ENCODE peak calls at places on chromosomes 1 and 21, in six cellular contexts. R, Y, D, O, M and X are unnamed samples.
A peak's percentile ranks its signal among the peaks of the same experiment; 100 is the strongest.

GRCh38 chr1:9321480-9321849 is 28.8 kb downstream of the SPSB1 start:
- DNase-seq in R (no peak), Y (no peak), D (no peak), O (peak; percentile 86), M (peak; percentile 89), X (no peak)

GRCh38 chr1:25232027-25232865 is at the start of gene SYF2:
- DNase-seq in R (peak; percentile 96), Y (peak; percentile 96), D (peak; percentile 94), O (peak; percentile 74), M (peak; percentile 92), X (peak; percentile 86)

GRCh38 chr21:41673596-41674335 is 93.1 kb downstream of the RIPK4 start:
- DNase-seq in R (peak; percentile 75), Y (no peak), D (no peak), O (no peak), M (no peak), X (no peak)

GRCh38 chr1:39919545-39919944 is 17.8 kb upstream of the MYCL start:
- DNase-seq in R (no peak), Y (no peak), D (peak; percentile 48), O (peak; percentile 83), M (peak; percentile 37), X (no peak)

GRCh38 chr21:41992576-41992975 is 17.6 kb downstream of the ZBTB21 start:
- DNase-seq in R (no peak), Y (no peak), D (no peak), O (no peak), M (no peak), X (no peak)

GRCh38 chr1:119279441-119280415 is 88.9 kb upstream of the HAO2 start:
- DNase-seq in R (no peak), Y (no peak), D (no peak), O (peak; percentile 98), M (peak; percentile 52), X (no peak)

GRCh38 chr21:18954415-18954972 is 550.9 kb upstream of the TMPRSS15 start:
- DNase-seq in R (no peak), Y (no peak), D (no peak), O (no peak), M (no peak), X (no peak)

GRCh38 chr1:9753121-9753531 is 70.6 kb downstream of the CLSTN1 start:
- DNase-seq in R (no peak), Y (peak; percentile 85), D (no peak), O (peak; percentile 70), M (no peak), X (peak; percentile 78)

GRCh38 chr1:239735081-239735480 is 348.7 kb downstream of the CHRM3 start:
- DNase-seq in R (no peak), Y (no peak), D (no peak), O (no peak), M (no peak), X (no peak)

GRCh38 chr1:68255301-68255700 is 23.0 kb upstream of the WLS start:
- DNase-seq in R (no peak), Y (no peak), D (no peak), O (no peak), M (no peak), X (no peak)

GRCh38 chr1:236608930-236609726 is 4.8 kb upstream of the HEATR1 start:
- DNase-seq in R (peak; percentile 70), Y (peak; percentile 74), D (peak; percentile 48), O (peak; percentile 67), M (peak; percentile 10), X (no peak)

GRCh38 chr1:223203011-223203410 is 60.0 kb upstream of the TLR5 start:
- DNase-seq in R (no peak), Y (no peak), D (no peak), O (no peak), M (no peak), X (no peak)

GRCh38 chr1:31872658-31873636 is 57.1 kb upstream of the SPOCD1 start:
- DNase-seq in R (no peak), Y (no peak), D (no peak), O (no peak), M (no peak), X (no peak)

GRCh38 chr1:52658795-52659194 is 25.8 kb downstream of the SHISAL2A start:
- DNase-seq in R (no peak), Y (no peak), D (no peak), O (peak; percentile 76), M (no peak), X (no peak)

GRCh38 chr21:44708213-44708865 is 3.0 kb downstream of the TSPEAR start:
- DNase-seq in R (peak; percentile 28), Y (no peak), D (peak; percentile 13), O (no peak), M (no peak), X (peak; percentile 40)

GRCh38 chr1:235586413-235586812 is 63.2 kb downstream of the GNG4 start:
- DNase-seq in R (no peak), Y (no peak), D (no peak), O (no peak), M (no peak), X (no peak)

GRCh38 chr1:7650801-7651200 is 120.3 kb upstream of the VAMP3 start:
- DNase-seq in R (no peak), Y (no peak), D (no peak), O (no peak), M (no peak), X (no peak)

GRCh38 chr1:100229681-100230443 is 19.8 kb downstream of the DBT start:
- DNase-seq in R (no peak), Y (no peak), D (no peak), O (peak; percentile 58), M (no peak), X (no peak)

GRCh38 chr1:46581685-46582455 is 22.2 kb downstream of the MKNK1 start:
- DNase-seq in R (no peak), Y (no peak), D (no peak), O (no peak), M (no peak), X (no peak)

GRCh38 chr1:161954050-161954449 is 69.6 kb downstream of the OLFML2B start:
- DNase-seq in R (no peak), Y (no peak), D (no peak), O (no peak), M (peak; percentile 53), X (no peak)

GRCh38 chr21:27206368-27206982 is 239.6 kb upstream of the ADAMTS5 start:
- DNase-seq in R (no peak), Y (no peak), D (no peak), O (no peak), M (no peak), X (no peak)

GRCh38 chr1:55959136-55959548 is 620.2 kb downstream of the PLPP3 start:
- DNase-seq in R (no peak), Y (no peak), D (no peak), O (no peak), M (no peak), X (no peak)

GRCh38 chr1:226609836-226610455 is 61.4 kb downstream of the STUM start:
- DNase-seq in R (no peak), Y (no peak), D (no peak), O (no peak), M (no peak), X (no peak)

GRCh38 chr1:117077267-117077666 is 17.1 kb downstream of the TTF2 start:
- DNase-seq in R (no peak), Y (no peak), D (no peak), O (peak; percentile 100), M (peak; percentile 50), X (no peak)

GRCh38 chr1:73761559-73761958 is 436.4 kb downstream of the LRRIQ3 start:
- DNase-seq in R (no peak), Y (no peak), D (no peak), O (peak; percentile 36), M (no peak), X (no peak)

GRCh38 chr1:222530852-222531251 is 17.1 kb downstream of the HHIPL2 start:
- DNase-seq in R (no peak), Y (no peak), D (no peak), O (no peak), M (no peak), X (no peak)

GRCh38 chr1:52571783-52572182 is 18.9 kb upstream of the TUT4 start:
- DNase-seq in R (no peak), Y (no peak), D (no peak), O (no peak), M (no peak), X (no peak)

GRCh38 chr1:195886000-195886399 is 722.2 kb downstream of the KCNT2 start:
- DNase-seq in R (no peak), Y (no peak), D (no peak), O (no peak), M (no peak), X (no peak)

GRCh38 chr1:215888159-215888558 is 321.1 kb downstream of the KCTD3 start:
- DNase-seq in R (no peak), Y (no peak), D (no peak), O (peak; percentile 2), M (no peak), X (no peak)

GRCh38 chr21:43312751-43313169 is 114.2 kb downstream of the SIK1 start:
- DNase-seq in R (no peak), Y (no peak), D (peak; percentile 52), O (no peak), M (no peak), X (no peak)
- H3K4me3 ChIP-seq in R (no peak overlapping the region), Y (no peak overlapping the region), D (no peak overlapping the region), O (no peak overlapping the region), M (no peak overlapping the region), X (no peak overlapping the region)

GRCh38 chr1:109790735-109791494 is 27.2 kb upstream of the EPS8L3 start:
- DNase-seq in R (peak; percentile 74), Y (peak; percentile 79), D (peak; percentile 58), O (no peak), M (peak; percentile 33), X (no peak)

GRCh38 chr1:109787845-109788605 is 24.3 kb upstream of the EPS8L3 start:
- DNase-seq in R (peak; percentile 56), Y (no peak), D (peak; percentile 20), O (no peak), M (no peak), X (peak; percentile 40)

GRCh38 chr1:109790329-109790728 is 26.6 kb upstream of the EPS8L3 start:
- DNase-seq in R (no peak), Y (no peak), D (no peak), O (no peak), M (no peak), X (no peak)

GRCh38 chr1:109788695-109789521 is 25.2 kb upstream of the EPS8L3 start:
- DNase-seq in R (peak; percentile 51), Y (no peak), D (peak; percentile 18), O (no peak), M (no peak), X (peak; percentile 50)

GRCh38 chr1:109789771-109790170 is 26.0 kb upstream of the EPS8L3 start:
- DNase-seq in R (peak; percentile 49), Y (no peak), D (peak; percentile 16), O (no peak), M (no peak), X (no peak)
- H3K4me3 ChIP-seq in R (no peak overlapping the region), Y (no peak overlapping the region), D (no peak overlapping the region), O (no peak overlapping the region), M (no peak overlapping the region), X (no peak overlapping the region)

GRCh38 chr1:42381424-42381673 is 757 bp downstream of the RIMKLA start:
- DNase-seq in R (no peak), Y (no peak), D (no peak), O (no peak), M (no peak), X (no peak)
- H3K4me3 ChIP-seq in R (no peak overlapping the region), Y (no peak overlapping the region), D (peak overlapping the region; percentile 63), O (no peak overlapping the region), M (no peak overlapping the region), X (peak overlapping the region; percentile 49)

DNA sequence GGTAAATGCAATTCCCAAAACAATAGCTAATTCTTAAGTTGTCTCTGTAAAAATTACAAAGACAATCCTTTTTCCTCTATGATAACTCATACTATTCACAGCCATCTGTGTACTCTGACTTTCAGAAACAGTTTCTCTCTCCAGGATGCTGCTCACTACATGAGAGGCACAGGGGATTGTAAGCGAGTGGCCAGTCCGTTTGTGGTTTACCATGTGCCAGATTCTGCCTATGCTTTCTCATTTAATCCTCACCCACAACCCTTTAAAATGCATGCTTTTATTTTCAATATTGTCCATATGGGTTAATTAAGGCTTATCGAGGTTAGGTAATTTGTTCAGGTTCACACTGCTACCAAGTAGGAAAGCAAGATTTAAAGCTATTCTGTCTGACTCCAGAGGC is 23.0 kb downstream of the RGS1 start:
- DNase-seq in R (no peak), Y (no peak), D (no peak), O (no peak), M (no peak), X (no peak)
- H3K4me3 ChIP-seq in R (no peak overlapping the region), Y (no peak overlapping the region), D (no peak overlapping the region), O (no peak overlapping the region), M (no peak overlapping the region), X (no peak overlapping the region)